ENCODE peak calls at places on chromosomes 6 and 20, in six cellular contexts. A is tibial artery; M is psoas muscle; Z is CD4-positive, CD25-positive, alpha-beta regulatory T cell; Y is cardiac muscle cell; D is GM23248. O is an unnamed sample. For H3K27me3 and H3K9me3, the result is how much of the 10 kb centered on the place peaks cover.

GRCh38 chr6:168314948-168315347 is 4.6 kb downstream of the DACT2 start:
- DNase-seq in A (no peak), M (no peak), Z (no peak), Y (peak), D (peak), O (no peak)

GRCh38 chr6:29680904-29681303 is at the start of gene ZFP57:
- DNase-seq in A (no peak), M (no peak), Z (no peak), Y (no peak), D (no peak), O (no peak)

GRCh38 chr6:101539510-101540245 is 146.2 kb downstream of the GRIK2 start:
- DNase-seq in A (no peak), M (no peak), Z (no peak), Y (peak), D (peak), O (peak)

GRCh38 chr6:28976677-28977076 is 28.4 kb downstream of the ZNF311 start:
- DNase-seq in A (no peak), M (no peak), Z (no peak), Y (no peak), D (no peak), O (no peak)

GRCh38 chr6:144334150-144334708 is 49.1 kb downstream of the UTRN start:
- DNase-seq in A (no peak), M (peak), Z (peak), Y (no peak), D (no peak), O (no peak)

GRCh38 chr6:72938104-72938503 is 287.2 kb downstream of the KHDC1L start:
- DNase-seq in A (no peak), M (no peak), Z (no peak), Y (peak), D (no peak), O (no peak)

GRCh38 chr6:25404693-25405169 is 125.6 kb downstream of the CARMIL1 start:
- DNase-seq in A (no peak), M (no peak), Z (peak), Y (no peak), D (peak), O (no peak)

GRCh38 chr20:17808357-17808756 is 108.6 kb downstream of the BANF2 start:
- DNase-seq in A (peak), M (peak), Z (no peak), Y (peak), D (peak), O (no peak)

GRCh38 chr6:138869343-138869742 is 73.5 kb downstream of the ECT2L start:
- DNase-seq in A (no peak), M (peak), Z (no peak), Y (peak), D (no peak), O (peak)

GRCh38 chr6:66376021-66376420 is 669.0 kb upstream of the EYS start:
- DNase-seq in A (no peak), M (no peak), Z (no peak), Y (no peak), D (peak), O (no peak)

GRCh38 chr6:134875367-134875766 is 74.5 kb downstream of the ALDH8A1 start:
- DNase-seq in A (no peak), M (no peak), Z (peak), Y (peak), D (no peak), O (peak)

GRCh38 chr20:29443819-29444218 is 1813.6 kb upstream of the DEFB115 start:
- DNase-seq in A (no peak), M (no peak), Z (peak), Y (no peak), D (no peak), O (no peak)

GRCh38 chr6:15527838-15528617 is 134.8 kb downstream of the DTNBP1 start:
- DNase-seq in A (no peak), M (no peak), Z (no peak), Y (no peak), D (peak), O (peak)

GRCh38 chr6:38282911-38283310 is 356.8 kb downstream of the BTBD9 start:
- DNase-seq in A (no peak), M (no peak), Z (no peak), Y (no peak), D (no peak), O (no peak)

GRCh38 chr6:148866657-148867268 is 119.9 kb downstream of the UST start:
- DNase-seq in A (no peak), M (no peak), Z (no peak), Y (no peak), D (no peak), O (no peak)

DNA sequence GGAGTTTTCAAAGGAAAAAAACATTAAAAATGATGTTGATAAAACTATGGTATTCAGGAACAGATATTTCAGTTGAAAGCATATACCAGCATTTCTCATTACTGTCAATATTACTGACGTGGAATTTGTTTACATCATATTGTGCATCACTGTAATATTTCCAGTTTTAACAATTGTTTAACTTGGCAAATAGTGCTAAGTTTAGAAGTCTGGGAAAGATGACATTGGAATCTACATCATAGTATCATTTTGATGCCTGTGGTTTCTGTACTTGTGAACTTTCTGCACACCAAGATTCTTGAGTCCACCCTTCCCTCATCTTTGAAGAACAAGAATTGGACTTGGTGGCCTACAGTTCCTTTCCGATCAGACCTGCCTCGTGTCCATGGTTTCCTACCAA is 98.1 kb downstream of the RALGAPA2 start:
- DNase-seq in A (no peak), M (no peak), Z (no peak), Y (no peak), D (no peak), O (peak)
- H3K27me3 ChIP-seq in A (under half), M (under half), Z (under half), Y (under half), D (under half), O (under half)

DNA sequence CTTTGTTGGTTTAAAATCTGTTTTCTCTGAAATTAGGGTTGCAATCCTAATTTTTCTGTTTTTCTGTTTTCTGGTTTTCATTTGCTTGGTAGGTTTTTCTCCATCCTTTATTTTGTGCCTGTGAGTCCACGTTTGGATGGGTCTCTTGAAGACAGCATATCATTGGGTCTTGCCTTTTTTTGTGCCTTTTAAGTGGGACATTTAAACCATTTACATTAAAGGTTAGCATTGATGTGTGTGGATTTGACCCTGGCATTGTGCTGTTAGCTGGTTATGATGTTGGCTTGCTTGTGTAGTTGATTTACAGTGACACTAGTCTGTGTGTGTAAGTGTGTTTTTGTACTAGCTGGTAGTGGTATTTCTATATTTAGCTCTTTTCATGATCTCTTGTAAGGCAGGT is 28.0 kb upstream of the CST5 start:
- DNase-seq in A (no peak), M (no peak), Z (no peak), Y (no peak), D (no peak), O (no peak)
- H3K9me3 ChIP-seq in A (under half), M (under half), Z (under half), Y (under half), D (under half), O (under half)

GRCh38 chr20:38811769-38812168 is 6.3 kb downstream of the PPP1R16B start:
- DNase-seq in A (no peak), M (no peak), Z (no peak), Y (no peak), D (no peak), O (no peak)
- H3K27me3 ChIP-seq in A (under half), M (under half), Z (under half), Y (under half), D (under half), O (under half)

GRCh38 chr20:40148886-40149285 is 540.1 kb downstream of the MAFB start:
- DNase-seq in A (no peak), M (no peak), Z (no peak), Y (no peak), D (no peak), O (no peak)

DNA sequence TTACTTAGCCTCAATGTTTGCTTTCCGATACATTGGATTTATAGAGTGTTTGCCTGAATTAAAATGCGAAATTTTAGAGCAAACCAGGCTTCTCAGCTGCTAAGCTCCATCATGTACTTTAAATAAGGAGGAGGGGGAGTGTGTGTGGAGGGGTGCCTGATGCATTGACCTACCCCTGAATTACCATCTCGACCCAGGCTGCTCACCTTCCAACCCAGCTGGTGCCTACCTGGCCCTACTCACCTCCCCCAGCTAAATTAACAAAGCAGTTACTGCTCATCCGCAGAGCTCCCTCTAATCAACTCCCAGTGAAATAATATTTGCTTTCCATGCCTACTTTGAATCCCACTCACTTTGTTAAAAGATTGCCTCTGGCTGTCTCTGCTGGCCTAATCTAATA is 544.5 kb downstream of the MAFB start:
- DNase-seq in A (no peak), M (no peak), Z (no peak), Y (no peak), D (no peak), O (no peak)
- H3K9me3 ChIP-seq in A (under half), M (under half), Z (under half), Y (under half), D (under half), O (under half)

GRCh38 chr6:41497573-41497972 is 48.6 kb upstream of the FOXP4 start:
- DNase-seq in A (no peak), M (no peak), Z (no peak), Y (no peak), D (no peak), O (no peak)

GRCh38 chr6:41497994-41498393 is 48.2 kb upstream of the FOXP4 start:
- DNase-seq in A (no peak), M (no peak), Z (no peak), Y (peak), D (peak), O (peak)

GRCh38 chr6:41498968-41499599 is 47.1 kb upstream of the FOXP4 start:
- DNase-seq in A (no peak), M (no peak), Z (no peak), Y (no peak), D (no peak), O (no peak)

GRCh38 chr6:41492261-41492891 is 53.8 kb upstream of the FOXP4 start:
- DNase-seq in A (no peak), M (no peak), Z (no peak), Y (no peak), D (no peak), O (no peak)

DNA sequence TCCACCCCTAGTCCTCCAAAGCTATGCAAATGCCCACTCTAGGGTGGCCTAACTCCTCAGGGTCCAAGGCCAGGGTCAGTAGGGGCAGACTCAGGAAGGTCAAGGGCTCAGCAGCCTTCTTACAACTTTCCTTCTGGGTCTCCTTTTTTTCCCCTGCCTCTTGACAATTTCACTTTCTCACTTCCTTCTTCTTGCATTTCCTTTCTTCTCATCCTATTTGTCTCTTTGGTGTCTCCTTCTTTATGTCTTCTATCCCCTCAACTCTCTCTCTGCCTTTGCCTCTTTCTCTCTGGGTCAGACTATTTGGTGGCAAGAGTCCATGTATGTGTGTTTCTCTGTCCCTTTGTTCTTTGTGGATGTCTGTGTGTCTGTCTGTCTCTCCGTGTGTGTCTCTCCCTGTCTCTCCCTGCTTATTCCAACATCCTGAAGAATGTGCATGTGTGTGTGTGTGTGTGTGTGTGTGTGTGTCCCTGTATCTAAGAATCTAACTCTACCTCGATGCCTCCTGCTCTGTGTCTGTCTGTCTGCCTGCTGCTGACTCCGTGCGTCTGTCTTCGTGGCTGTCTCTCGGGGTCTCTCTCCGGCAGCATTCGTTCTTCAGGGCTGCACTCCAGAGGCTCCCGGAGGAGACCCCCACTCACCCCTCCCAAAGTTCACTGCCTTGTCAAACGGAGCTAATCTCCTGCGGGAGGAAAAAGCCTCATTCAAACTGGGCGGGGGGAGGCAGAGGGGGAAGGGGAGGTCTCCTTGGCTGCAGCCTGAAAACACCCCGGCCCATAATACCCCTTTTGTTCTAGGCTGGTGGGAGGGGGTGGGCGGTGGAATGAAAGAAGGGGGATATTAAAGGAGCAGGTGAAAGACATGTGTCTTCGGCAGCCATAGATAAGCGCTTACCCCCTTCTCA is 51.7 kb upstream of the FOXP4 start:
- DNase-seq in A (no peak), M (no peak), Z (no peak), Y (peak), D (no peak), O (peak)
- H3K27me3 ChIP-seq in A (under half), M (under half), Z (under half), Y (under half), D (under half), O (under half)

GRCh38 chr6:60754879-60755278 is 1531.1 kb downstream of the KHDRBS2 start:
- DNase-seq in A (no peak), M (no peak), Z (no peak), Y (no peak), D (no peak), O (no peak)
- H3K9me3 ChIP-seq in A (under half), M (under half), Z (under half), Y (under half), D (under half), O (under half)

GRCh38 chr20:54172856-54173652 is 732 bp downstream of the CYP24A1 start:
- DNase-seq in A (no peak), M (no peak), Z (no peak), Y (peak), D (peak), O (peak)
- H3K27me3 ChIP-seq in A (half or more), M (under half), Z (under half), Y (half or more), D (under half), O (under half)

GRCh38 chr20:8008733-8009132 is 10.8 kb downstream of the TMX4 start:
- DNase-seq in A (no peak), M (no peak), Z (no peak), Y (no peak), D (no peak), O (no peak)

GRCh38 chr20:8007490-8007889 is 12.1 kb downstream of the TMX4 start:
- DNase-seq in A (no peak), M (no peak), Z (no peak), Y (no peak), D (no peak), O (no peak)

DNA sequence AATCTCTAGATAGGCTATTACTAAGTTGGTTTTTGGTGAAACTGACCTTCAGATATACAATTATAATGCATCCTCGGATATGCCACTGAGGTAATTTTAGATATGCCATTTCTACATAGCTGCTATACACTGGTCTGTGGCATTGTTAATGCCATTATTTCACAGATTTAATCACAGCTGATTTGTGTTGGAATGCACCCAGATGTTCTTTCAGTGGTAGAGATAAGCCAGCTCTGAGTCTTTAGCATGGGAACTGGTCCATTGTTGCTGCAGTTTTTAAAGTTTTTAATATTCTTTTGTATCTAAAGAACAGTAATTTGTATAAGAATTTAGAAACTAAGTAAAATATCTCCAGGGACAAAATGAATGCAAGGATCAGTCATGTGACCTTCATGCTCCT is 6.8 kb downstream of the TMX4 start:
- DNase-seq in A (no peak), M (no peak), Z (no peak), Y (peak), D (no peak), O (no peak)
- H3K9me3 ChIP-seq in A (under half), M (under half), Z (under half), Y (under half), D (under half), O (under half)

GRCh38 chr6:21593927-21594421 is 423 bp downstream of the SOX4 start:
- DNase-seq in A (no peak), M (no peak), Z (peak), Y (peak), D (peak), O (peak)

GRCh38 chr6:21594427-21595264 is 1.1 kb downstream of the SOX4 start:
- DNase-seq in A (peak), M (peak), Z (peak), Y (peak), D (peak), O (peak)

GRCh38 chr6:21595951-21596378 is 2.4 kb downstream of the SOX4 start:
- DNase-seq in A (no peak), M (peak), Z (no peak), Y (no peak), D (peak), O (no peak)

GRCh38 chr6:21596379-21597242 is 3.1 kb downstream of the SOX4 start:
- DNase-seq in A (peak), M (peak), Z (peak), Y (peak), D (peak), O (peak)

GRCh38 chr6:21595265-21595950 is 1.9 kb downstream of the SOX4 start:
- DNase-seq in A (no peak), M (peak), Z (peak), Y (peak), D (peak), O (no peak)
- H3K27me3 ChIP-seq in A (under half), M (under half), Z (under half), Y (under half), D (under half), O (under half)

O was measured in astrocyte.